ENCODE peak calls at places on chromosome 4, in six cellular contexts. G, C, O, E, B and P are unnamed samples.

GRCh38 chr4:73707918-73708577 is 32.3 kb upstream of the CXCL8 start:
- DNase-seq in G (peak), C (no peak), O (no peak), E (peak), B (no peak), P (peak)

GRCh38 chr4:110270492-110271197 is 72.2 kb upstream of the ELOVL6 start:
- DNase-seq in G (peak), C (no peak), O (no peak), E (no peak), B (no peak), P (peak)

GRCh38 chr4:67770422-67770821 is 16.2 kb upstream of the GNRHR start:
- DNase-seq in G (no peak), C (no peak), O (no peak), E (no peak), B (no peak), P (peak)

GRCh38 chr4:119517361-119518229 is 111.0 kb downstream of the PDE5A start:
- DNase-seq in G (no peak), C (no peak), O (no peak), E (no peak), B (no peak), P (no peak)

GRCh38 chr4:170990989-170991589 is 822.1 kb upstream of the GALNTL6 start:
- DNase-seq in G (no peak), C (peak), O (peak), E (no peak), B (peak), P (peak)

GRCh38 chr4:6627832-6628231 is 12.7 kb upstream of the MRFAP1 start:
- DNase-seq in G (no peak), C (no peak), O (no peak), E (no peak), B (no peak), P (no peak)

GRCh38 chr4:123349401-123350190 is 47.0 kb upstream of the SPRY1 start:
- DNase-seq in G (no peak), C (no peak), O (no peak), E (no peak), B (peak), P (peak)

GRCh38 chr4:76681996-76682395 is 215.9 kb downstream of the SOWAHB start:
- DNase-seq in G (no peak), C (no peak), O (no peak), E (no peak), B (no peak), P (no peak)

GRCh38 chr4:24322986-24323385 is 261.4 kb downstream of the DHX15 start:
- DNase-seq in G (peak), C (no peak), O (no peak), E (no peak), B (no peak), P (peak)

GRCh38 chr4:184097815-184098214 is 119.9 kb downstream of the ENPP6 start:
- DNase-seq in G (no peak), C (no peak), O (no peak), E (no peak), B (no peak), P (no peak)

GRCh38 chr4:55396305-55397023 is 707 bp downstream of the TMEM165 start:
- DNase-seq in G (peak), C (peak), O (peak), E (peak), B (peak), P (peak)

GRCh38 chr4:129043523-129043922 is 49.8 kb downstream of the SCLT1 start:
- DNase-seq in G (peak), C (no peak), O (no peak), E (no peak), B (no peak), P (peak)

GRCh38 chr4:100695871-100696270 is 178.0 kb upstream of the EMCN start:
- DNase-seq in G (no peak), C (no peak), O (no peak), E (no peak), B (no peak), P (no peak)

GRCh38 chr4:151218343-151218742 is 58.6 kb upstream of the PRSS48 start:
- DNase-seq in G (peak), C (no peak), O (no peak), E (no peak), B (no peak), P (peak)

GRCh38 chr4:82797048-82797590 is 1.5 kb downstream of the SCD5 start:
- DNase-seq in G (peak), C (no peak), O (no peak), E (no peak), B (no peak), P (no peak)

GRCh38 chr4:76533314-76533713 is 98.3 kb downstream of the SHROOM3 start:
- DNase-seq in G (no peak), C (no peak), O (no peak), E (no peak), B (no peak), P (no peak)

GRCh38 chr4:138158746-138159297 is 83.3 kb downstream of the SLC7A11 start:
- DNase-seq in G (peak), C (no peak), O (no peak), E (no peak), B (no peak), P (peak)

GRCh38 chr4:94833394-94833793 is 75.6 kb downstream of the BMPR1B start:
- DNase-seq in G (peak), C (no peak), O (no peak), E (no peak), B (no peak), P (no peak)

GRCh38 chr4:127856485-127857447 is 23.9 kb upstream of the PLK4 start:
- DNase-seq in G (peak), C (no peak), O (no peak), E (no peak), B (no peak), P (peak)